ENCODE peak calls at places on chromosomes 16 and 17, in four cellular contexts. V is astrocyte of the cerebellum, G is Calu3, D is ELR. Z is an unnamed sample.

GRCh38 chr16:55323637-55324490 is at the start of gene IRX6:
- DNase-seq in V (no peak), G (no peak), D (no peak), Z (no peak)

GRCh38 chr17:69539781-69540319 is 125.4 kb downstream of the MAP2K6 start:
- DNase-seq in V (peak), G (no peak), D (peak), Z (peak)

GRCh38 chr16:11391576-11391975 is 46.3 kb downstream of the RMI2 start:
- DNase-seq in V (no peak), G (peak), D (no peak), Z (no peak)

GRCh38 chr17:67490471-67490870 is 113.4 kb downstream of the PITPNC1 start:
- DNase-seq in V (no peak), G (no peak), D (peak), Z (no peak)

GRCh38 chr17:75816693-75817092 is 27.5 kb downstream of the UNC13D start:
- DNase-seq in V (no peak), G (no peak), D (no peak), Z (no peak)

GRCh38 chr17:54924405-54924804 is 23.8 kb downstream of the TOM1L1 start:
- DNase-seq in V (no peak), G (no peak), D (no peak), Z (no peak)

GRCh38 chr16:87057291-87057881 is 259.8 kb downstream of the C16orf95 start:
- DNase-seq in V (no peak), G (no peak), D (no peak), Z (no peak)

GRCh38 chr17:64661981-64662773 is at the start of gene SMURF2:
- DNase-seq in V (no peak), G (peak), D (peak), Z (no peak)

GRCh38 chr16:47492428-47493357 is 31.6 kb downstream of the PHKB start:
- DNase-seq in V (no peak), G (no peak), D (no peak), Z (no peak)

GRCh38 chr17:60148300-60148838 is 1.4 kb upstream of the CA4 start:
- DNase-seq in V (no peak), G (no peak), D (no peak), Z (no peak)

GRCh38 chr17:50506298-50506697 is 1.9 kb upstream of the MYCBPAP start:
- DNase-seq in V (no peak), G (no peak), D (no peak), Z (no peak)

GRCh38 chr16:50259334-50260205 is 6.8 kb upstream of the ADCY7 start:
- DNase-seq in V (no peak), G (no peak), D (no peak), Z (no peak)

GRCh38 chr17:13297198-13297597 is 279.4 kb upstream of the ELAC2 start:
- DNase-seq in V (no peak), G (no peak), D (no peak), Z (no peak)

GRCh38 chr17:38727661-38728220 is 2.4 kb upstream of the CISD3 start:
- DNase-seq in V (no peak), G (no peak), D (no peak), Z (no peak)

GRCh38 chr17:67999291-67999911 is 3.1 kb upstream of the C17orf58 start:
- DNase-seq in V (no peak), G (no peak), D (peak), Z (no peak)

GRCh38 chr17:3935825-3936355 is 19.6 kb upstream of the P2RX1 start:
- DNase-seq in V (no peak), G (no peak), D (peak), Z (peak)

GRCh38 chr16:46971271-46971670 is 2.2 kb downstream of the DNAJA2 start:
- DNase-seq in V (no peak), G (no peak), D (no peak), Z (no peak)

GRCh38 chr17:30599424-30600061 is 122.3 kb downstream of the GOSR1 start:
- DNase-seq in V (no peak), G (no peak), D (no peak), Z (no peak)

GRCh38 chr16:15440852-15441251 is 6.5 kb downstream of the BMERB1 start:
- DNase-seq in V (no peak), G (no peak), D (peak), Z (peak)

GRCh38 chr16:17213025-17213424 is 257.7 kb downstream of the XYLT1 start:
- DNase-seq in V (no peak), G (no peak), D (no peak), Z (no peak)

Z was measured in non-pigmented ciliary epithelial cell.